ENCODE peak calls at places on chromosomes 4 and X, in four cellular contexts. N is activated naive CD4-positive, alpha-beta T cell treated with anti-CD3 and anti-CD28 coated beads for 36 hours; M is T-helper 9 cell; T is NCI-H1694. I is an unnamed sample.

GRCh38 chr4:13530823-13531608 is 13.3 kb downstream of the NKX3-2 start:
- DNase-seq in T (no peak), N (no peak), M (no peak), I (no peak)

GRCh38 chr4:25291158-25291733 is 21.3 kb upstream of the ZCCHC4 start:
- DNase-seq in N (no peak), T (no peak), M (no peak), I (no peak)

GRCh38 chr4:1621526-1621925 is 62.6 kb downstream of the FAM53A start:
- DNase-seq in N (no peak), T (no peak), M (no peak), I (no peak)

GRCh38 chr4:62402088-62402806 is 1202.1 kb downstream of the ADGRL3 start:
- DNase-seq in N (no peak), T (no peak), M (no peak), I (no peak)

GRCh38 chrX:24946369-24946768 is 69.4 kb downstream of the ARX start:
- DNase-seq in M (no peak), N (no peak), T (no peak), I (no peak)

GRCh38 chr4:25370242-25370641 is 6.8 kb upstream of the ANAPC4 start:
- DNase-seq in M (no peak), N (no peak), T (no peak), I (no peak)

GRCh38 chr4:8108991-8109390 is 49.6 kb downstream of the ABLIM2 start:
- DNase-seq in M (no peak), N (no peak), T (no peak), I (no peak)

GRCh38 chr4:82650868-82651267 is 89.1 kb upstream of the TMEM150C start:
- DNase-seq in T (no peak), N (no peak), M (no peak), I (no peak)

GRCh38 chr4:8502836-8503585 is 62.4 kb downstream of the TRMT44 start:
- DNase-seq in T (no peak), N (no peak), M (no peak), I (no peak)

GRCh38 chr4:100933628-100934027 is 413.7 kb downstream of the PPP3CA start:
- DNase-seq in N (no peak), M (no peak), T (no peak), I (no peak)

GRCh38 chrX:38891641-38892413 is 90.6 kb downstream of the MID1IP1 start:
- DNase-seq in T (no peak), N (peak), M (no peak), I (no peak)

GRCh38 chr4:26320453-26321325 is at the start of gene RBPJ:
- DNase-seq in N (peak), M (peak), T (peak), I (peak)

GRCh38 chr4:2251795-2252529 is 9.9 kb downstream of the MXD4 start:
- DNase-seq in T (no peak), M (no peak), N (peak), I (no peak)

GRCh38 chrX:7215842-7216241 is 67.9 kb upstream of the PUDP start:
- DNase-seq in N (no peak), T (no peak), M (no peak), I (no peak)

GRCh38 chr4:20844311-20844710 is 144.1 kb downstream of the PACRGL start:
- DNase-seq in N (no peak), T (no peak), M (no peak), I (no peak)

GRCh38 chrX:17042046-17042445 is 95.6 kb downstream of the REPS2 start:
- DNase-seq in N (no peak), M (no peak), T (no peak), I (no peak)

GRCh38 chrX:132219343-132219768 is at the start of gene RAP2C:
- DNase-seq in N (peak), M (peak), T (peak), I (peak)

GRCh38 chr4:137393043-137393442 is 139.3 kb downstream of the PCDH18 start:
- DNase-seq in M (no peak), N (no peak), T (no peak), I (no peak)

GRCh38 chrX:39848243-39848642 is 249.5 kb downstream of the BCOR start:
- DNase-seq in T (no peak), M (no peak), N (no peak), I (no peak)

GRCh38 chr4:22315643-22316042 is 200.2 kb downstream of the ADGRA3 start:
- DNase-seq in T (no peak), N (no peak), M (no peak), I (no peak)

GRCh38 chr4:76554630-76555029 is 119.6 kb downstream of the SHROOM3 start:
- DNase-seq in N (no peak), M (no peak), T (no peak), I (no peak)